ENCODE peak calls at places on chromosomes 16 and 17, in ten cellular contexts. Q, J, T, R, A, L, M, B, G and U are unnamed samples.

GRCh38 chr16:26665166-26665939 is 401.4 kb upstream of the C16orf82 start:
- DNase-seq in Q (no peak), J (no peak), T (no peak), R (no peak), A (peak), L (no peak), M (no peak), B (no peak), G (no peak), U (no peak)

GRCh38 chr17:49756805-49757496 is 7.0 kb downstream of the FAM117A start:
- DNase-seq in Q (no peak), J (no peak), T (no peak), R (no peak), A (no peak), L (no peak), M (no peak), B (no peak), G (no peak), U (no peak)

GRCh38 chr17:47720754-47721533 is 12.1 kb upstream of the TBX21 start:
- DNase-seq in Q (peak), J (no peak), T (no peak), R (no peak), A (peak), L (peak), M (no peak), B (no peak), G (peak), U (no peak)

GRCh38 chr17:82592289-82592683 is 56.0 kb downstream of the WDR45B start:
- DNase-seq in Q (peak), J (no peak), T (no peak), R (no peak), A (no peak), L (no peak), M (no peak), B (no peak), G (peak), U (no peak)

GRCh38 chr16:55760665-55761035 is 72.2 kb downstream of the CES1 start:
- DNase-seq in Q (no peak), J (no peak), T (no peak), R (no peak), A (no peak), L (no peak), M (no peak), B (no peak), G (no peak), U (no peak)

GRCh38 chr17:81365148-81365600 is 30.1 kb upstream of the BAHCC1 start:
- DNase-seq in Q (peak), J (peak), T (no peak), R (peak), A (peak), L (no peak), M (no peak), B (peak), G (no peak), U (no peak)

GRCh38 chr17:13346996-13347762 is 254.6 kb downstream of the HS3ST3A1 start:
- DNase-seq in Q (peak), J (no peak), T (peak), R (no peak), A (peak), L (no peak), M (no peak), B (peak), G (no peak), U (no peak)

GRCh38 chr16:89534147-89534788 is 26.1 kb downstream of the SPG7 start:
- DNase-seq in Q (peak), J (no peak), T (no peak), R (no peak), A (peak), L (peak), M (no peak), B (no peak), G (peak), U (no peak)

GRCh38 chr16:54055864-54056263 is 230.7 kb downstream of the IRX3 start:
- DNase-seq in Q (no peak), J (no peak), T (no peak), R (no peak), A (no peak), L (no peak), M (no peak), B (no peak), G (no peak), U (no peak)

GRCh38 chr16:30740364-30741251 is 7.6 kb upstream of the PHKG2 start:
- DNase-seq in Q (peak), J (no peak), T (no peak), R (peak), A (no peak), L (no peak), M (peak), B (peak), G (no peak), U (no peak)

GRCh38 chr16:70790815-70791214 is 10.1 kb downstream of the VAC14 start:
- DNase-seq in Q (no peak), J (peak), T (no peak), R (peak), A (no peak), L (no peak), M (no peak), B (no peak), G (no peak), U (no peak)

GRCh38 chr17:43805117-43805516 is 24.9 kb downstream of the CFAP97D1 start:
- DNase-seq in Q (no peak), J (no peak), T (no peak), R (no peak), A (no peak), L (no peak), M (no peak), B (no peak), G (no peak), U (no peak)

GRCh38 chr17:1511756-1512321 is 4.6 kb downstream of the INPP5K start:
- DNase-seq in Q (peak), J (no peak), T (no peak), R (peak), A (peak), L (no peak), M (no peak), B (peak), G (no peak), U (no peak)

GRCh38 chr17:47813077-47813476 is 8.5 kb downstream of the OSBPL7 start:
- DNase-seq in Q (no peak), J (no peak), T (no peak), R (peak), A (no peak), L (no peak), M (no peak), B (no peak), G (no peak), U (no peak)

GRCh38 chr17:50169121-50169764 is 3.4 kb downstream of the SGCA start:
- DNase-seq in Q (peak), J (peak), T (no peak), R (no peak), A (peak), L (peak), M (peak), B (peak), G (peak), U (no peak)

GRCh38 chr17:67293251-67294203 is 48.5 kb upstream of the HELZ start:
- DNase-seq in Q (peak), J (peak), T (no peak), R (peak), A (peak), L (peak), M (peak), B (peak), G (peak), U (no peak)

GRCh38 chr16:79009911-79010310 is 590.6 kb downstream of the MAF start:
- DNase-seq in Q (no peak), J (no peak), T (no peak), R (no peak), A (no peak), L (no peak), M (no peak), B (no peak), G (no peak), U (no peak)

GRCh38 chr17:44220211-44221071 is 966 bp upstream of the UBTF start:
- DNase-seq in Q (peak), J (peak), T (no peak), R (no peak), A (peak), L (peak), M (no peak), B (peak), G (peak), U (no peak)

GRCh38 chr17:80790981-80791742 is 200.5 kb upstream of the CHMP6 start:
- DNase-seq in Q (no peak), J (no peak), T (no peak), R (no peak), A (no peak), L (no peak), M (no peak), B (no peak), G (no peak), U (no peak)

GRCh38 chr17:31595076-31595475 is 203.6 kb downstream of the RAB11FIP4 start:
- DNase-seq in Q (peak), J (no peak), T (no peak), R (no peak), A (no peak), L (no peak), M (no peak), B (peak), G (no peak), U (no peak)

GRCh38 chr16:4574919-4575705 is 19.0 kb downstream of the C16orf96 start:
- DNase-seq in Q (no peak), J (no peak), T (no peak), R (no peak), A (no peak), L (no peak), M (no peak), B (no peak), G (no peak), U (no peak)

GRCh38 chr17:29219378-29220047 is 27.1 kb upstream of the CRYBA1 start:
- DNase-seq in Q (peak), J (peak), T (peak), R (peak), A (peak), L (peak), M (peak), B (peak), G (peak), U (peak)

GRCh38 chr16:71214771-71215381 is 15.6 kb downstream of the HYDIN start:
- DNase-seq in Q (no peak), J (no peak), T (no peak), R (no peak), A (peak), L (no peak), M (no peak), B (peak), G (no peak), U (no peak)

GRCh38 chr17:47135235-47135634 is 53.9 kb downstream of the CDC27 start:
- DNase-seq in Q (no peak), J (no peak), T (no peak), R (no peak), A (no peak), L (no peak), M (no peak), B (no peak), G (no peak), U (no peak)

GRCh38 chr16:9904526-9904925 is 277.7 kb downstream of the GRIN2A start:
- DNase-seq in Q (no peak), J (no peak), T (no peak), R (no peak), A (no peak), L (no peak), M (no peak), B (no peak), G (no peak), U (no peak)

GRCh38 chr17:78806451-78806850 is 24.4 kb upstream of the CYTH1 start:
- DNase-seq in Q (no peak), J (no peak), T (no peak), R (no peak), A (peak), L (peak), M (peak), B (no peak), G (peak), U (no peak)

GRCh38 chr17:61247438-61247837 is 152.2 kb upstream of the TBX2 start:
- DNase-seq in Q (peak), J (no peak), T (no peak), R (no peak), A (no peak), L (no peak), M (no peak), B (peak), G (no peak), U (no peak)

GRCh38 chr17:63634816-63635215 is 12.6 kb downstream of the MAP3K3 start:
- DNase-seq in Q (peak), J (no peak), T (no peak), R (no peak), A (no peak), L (no peak), M (no peak), B (no peak), G (no peak), U (no peak)

GRCh38 chr16:1125471-1125870 is 27.4 kb upstream of the CACNA1H start:
- DNase-seq in Q (peak), J (peak), T (peak), R (no peak), A (peak), L (no peak), M (no peak), B (peak), G (no peak), U (no peak)

GRCh38 chr17:37574427-37574826 is 34.8 kb downstream of the SYNRG start:
- DNase-seq in Q (no peak), J (no peak), T (no peak), R (no peak), A (no peak), L (no peak), M (no peak), B (no peak), G (no peak), U (no peak)

GRCh38 chr17:48510761-48511604 is 19.8 kb downstream of the HOXB1 start:
- DNase-seq in Q (peak), J (no peak), T (no peak), R (no peak), A (no peak), L (no peak), M (no peak), B (peak), G (no peak), U (no peak)

GRCh38 chr16:20726661-20727060 is 15.0 kb downstream of the THUMPD1 start:
- DNase-seq in Q (no peak), J (no peak), T (no peak), R (no peak), A (no peak), L (no peak), M (no peak), B (no peak), G (no peak), U (no peak)

GRCh38 chr17:29143894-29144293 is 36.3 kb downstream of the MYO18A start:
- DNase-seq in Q (peak), J (peak), T (no peak), R (no peak), A (peak), L (no peak), M (peak), B (peak), G (peak), U (no peak)

GRCh38 chr17:75398279-75398678 is 7.2 kb downstream of the GRB2 start:
- DNase-seq in Q (no peak), J (no peak), T (no peak), R (no peak), A (no peak), L (no peak), M (no peak), B (no peak), G (no peak), U (no peak)

GRCh38 chr16:72312862-72313261 is 140.9 kb upstream of the PMFBP1 start:
- DNase-seq in Q (peak), J (no peak), T (no peak), R (no peak), A (no peak), L (no peak), M (no peak), B (peak), G (no peak), U (no peak)

GRCh38 chr17:82019905-82020873 is 2.5 kb downstream of the CENPX start:
- DNase-seq in Q (peak), J (peak), T (no peak), R (no peak), A (peak), L (peak), M (peak), B (peak), G (peak), U (no peak)

GRCh38 chr17:82424001-82424862 is 5.8 kb upstream of the OGFOD3 start:
- DNase-seq in Q (peak), J (peak), T (no peak), R (no peak), A (peak), L (peak), M (no peak), B (peak), G (peak), U (no peak)

GRCh38 chr17:64216030-64216384 is 47.1 kb downstream of the TEX2 start:
- DNase-seq in Q (peak), J (no peak), T (no peak), R (no peak), A (no peak), L (no peak), M (no peak), B (peak), G (no peak), U (no peak)

GRCh38 chr16:52383071-52383470 is 163.9 kb downstream of the TOX3 start:
- DNase-seq in Q (no peak), J (no peak), T (no peak), R (no peak), A (no peak), L (no peak), M (no peak), B (no peak), G (no peak), U (no peak)

DNA sequence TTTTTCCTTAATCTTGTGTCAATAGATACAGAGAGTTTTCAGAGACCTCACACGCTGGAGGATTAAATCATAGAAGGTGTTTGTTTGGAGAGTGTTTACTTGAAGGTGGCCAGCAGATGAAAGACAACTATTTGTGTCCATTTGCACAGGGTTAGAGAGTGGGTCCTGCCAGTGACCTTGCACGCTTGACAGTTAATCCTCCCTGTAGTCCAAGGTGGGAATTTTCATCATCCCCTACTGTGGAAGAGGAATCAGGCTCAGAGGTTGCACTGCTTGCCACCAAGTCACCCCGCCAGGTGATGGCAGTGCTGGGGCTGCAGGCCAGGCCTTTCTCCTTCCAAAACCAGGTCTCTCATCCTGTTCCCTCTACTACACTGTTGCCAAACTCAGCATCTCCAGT is 12.3 kb downstream of the CDH1 start:
- DNase-seq in Q (no peak), J (no peak), T (no peak), R (no peak), A (no peak), L (no peak), M (no peak), B (no peak), G (no peak), U (no peak)
- TF ChIP-seq CTCF in Q (no peak), J (no peak), T (no peak), R (no peak), A (no peak), L (no peak), M (peak), B (no peak), G (no peak), U (no peak)

DNA sequence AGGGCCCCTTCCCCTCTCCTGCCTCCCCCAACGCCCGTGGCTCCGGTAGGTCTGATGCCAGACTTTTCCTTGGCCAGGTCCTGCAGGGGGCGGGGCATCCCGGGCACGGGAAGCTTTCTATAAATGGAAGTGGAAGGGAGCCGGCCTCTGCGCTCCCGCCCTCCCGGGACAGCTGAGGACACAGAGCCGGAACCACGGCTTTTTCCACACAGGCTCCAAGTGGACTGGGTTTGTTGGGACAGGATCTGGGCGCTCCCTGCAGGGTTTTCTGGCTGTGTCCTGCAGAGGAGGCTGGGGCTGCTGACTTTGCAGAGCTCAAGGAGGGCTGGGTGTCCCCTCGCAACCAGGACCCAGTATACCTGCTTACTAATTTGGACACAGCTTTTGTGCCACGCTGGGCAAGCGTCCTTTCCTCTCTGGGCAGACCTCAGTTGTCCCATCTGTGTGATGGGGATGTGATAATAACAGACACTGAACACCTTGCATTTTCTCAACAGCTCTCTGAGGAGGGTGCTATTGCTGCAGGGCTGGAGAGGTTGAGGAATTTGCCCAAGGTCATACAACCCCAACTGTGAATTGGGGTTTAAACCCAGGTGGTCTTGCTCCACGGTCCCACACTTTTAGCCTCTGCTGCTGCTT is 1.8 kb downstream of the TNS4 start:
- DNase-seq in Q (peak), J (peak), T (no peak), R (peak), A (peak), L (no peak), M (peak), B (peak), G (no peak), U (no peak)
- TF ChIP-seq CTCF in Q (no peak), J (no peak), T (no peak), R (peak), A (no peak), L (no peak), M (no peak), B (no peak), G (no peak), U (no peak)

GRCh38 chr17:55652825-55653224 is 69.8 kb downstream of the TMEM100 start:
- DNase-seq in Q (no peak), J (no peak), T (no peak), R (no peak), A (no peak), L (no peak), M (no peak), B (no peak), G (no peak), U (no peak)
- TF ChIP-seq CTCF in Q (no peak), J (no peak), T (no peak), R (no peak), A (no peak), L (no peak), M (no peak), B (no peak), G (no peak), U (no peak)

GRCh38 chr17:39155654-39156053 is 4.2 kb upstream of the PLXDC1 start:
- DNase-seq in Q (no peak), J (no peak), T (no peak), R (no peak), A (no peak), L (no peak), M (no peak), B (no peak), G (no peak), U (no peak)

GRCh38 chr17:39151680-39152058 is 232 bp upstream of the PLXDC1 start:
- DNase-seq in Q (no peak), J (peak), T (no peak), R (no peak), A (no peak), L (no peak), M (no peak), B (no peak), G (no peak), U (no peak)

GRCh38 chr17:39152134-39152884 is 872 bp upstream of the PLXDC1 start:
- DNase-seq in Q (no peak), J (peak), T (no peak), R (no peak), A (no peak), L (peak), M (peak), B (no peak), G (no peak), U (no peak)

GRCh38 chr17:39150795-39151679 is at the start of gene PLXDC1:
- DNase-seq in Q (no peak), J (peak), T (no peak), R (no peak), A (no peak), L (peak), M (no peak), B (no peak), G (no peak), U (no peak)

DNA sequence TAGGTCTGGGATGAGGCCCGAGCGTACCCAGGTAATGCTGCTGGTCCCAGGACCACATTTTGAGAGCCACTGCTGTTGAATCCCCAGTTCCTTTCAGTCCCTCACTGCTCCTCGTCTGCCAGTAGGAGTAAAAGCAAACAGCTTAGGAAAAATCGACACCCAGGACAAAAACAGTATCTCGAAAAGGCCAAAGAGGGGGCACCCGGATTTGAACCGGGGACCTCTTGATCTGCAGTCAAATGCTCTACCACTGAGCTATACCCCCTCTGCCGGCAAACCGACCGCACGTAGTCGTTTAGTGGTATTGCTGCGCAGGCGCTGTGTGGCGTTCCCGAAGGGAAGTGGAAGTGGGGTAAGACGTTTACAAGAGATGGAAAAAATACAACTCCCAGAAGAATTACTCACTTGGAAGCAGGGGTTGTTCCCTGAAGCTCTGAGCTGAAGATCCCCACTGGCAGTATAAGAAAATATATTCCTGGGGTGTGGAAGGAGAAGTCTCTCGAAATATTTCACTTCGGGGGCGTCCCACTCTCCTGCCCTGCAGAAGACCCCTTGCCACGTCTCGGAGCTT is 2.2 kb upstream of the PLXDC1 start:
- DNase-seq in Q (peak), J (peak), T (peak), R (peak), A (peak), L (peak), M (peak), B (peak), G (peak), U (peak)
- TF ChIP-seq CTCF in Q (peak), J (no peak), T (no peak), R (no peak), A (no peak), L (no peak), M (no peak), B (peak), G (no peak), U (no peak)